ENCODE peak calls at places on chromosomes 3 and 15, in four cellular contexts. Y, O, A and G are unnamed samples.
A peak's percentile ranks its signal among the peaks of the same experiment; 100 is the strongest.

GRCh38 chr3:50912746-50913145 is 238.0 kb downstream of the DOCK3 start:
- DNase-seq in A (no peak), Y (no peak), O (no peak), G (no peak)

GRCh38 chr3:171876651-171877272 is 33.6 kb downstream of the TMEM212 start:
- DNase-seq in Y (peak; percentile 81), A (peak; percentile 96), O (no peak), G (no peak)

GRCh38 chr3:165502707-165503106 is 306.5 kb upstream of the SLITRK3 start:
- DNase-seq in Y (no peak), O (no peak), A (no peak), G (no peak)

GRCh38 chr3:126104742-126105605 is 21.1 kb upstream of the SLC41A3 start:
- DNase-seq in A (no peak), Y (no peak), O (peak; percentile 54), G (no peak)

GRCh38 chr3:13515786-13516783 is 32.8 kb upstream of the FBLN2 start:
- DNase-seq in O (peak; percentile 79), A (no peak), Y (no peak), G (no peak)

GRCh38 chr15:58474741-58475323 is 43.0 kb downstream of the LIPC start:
- DNase-seq in O (no peak), Y (no peak), A (no peak), G (no peak)

GRCh38 chr3:48130321-48130881 is 57.8 kb downstream of the CDC25A start:
- DNase-seq in Y (peak; percentile 72), A (peak; percentile 37), O (peak; percentile 91), G (peak; percentile 25)

GRCh38 chr15:27847775-27848710 is 251.1 kb downstream of the OCA2 start:
- DNase-seq in Y (no peak), O (no peak), A (no peak), G (no peak)

GRCh38 chr3:76039431-76039830 is 254.1 kb upstream of the ZNF717 start:
- DNase-seq in O (no peak), A (no peak), Y (no peak), G (no peak)

GRCh38 chr15:78361956-78362506 is 21.9 kb downstream of the CRABP1 start:
- DNase-seq in A (no peak), O (no peak), Y (no peak), G (no peak)

GRCh38 chr15:77282333-77282732 is 137.6 kb downstream of the PEAK1 start:
- DNase-seq in A (peak; percentile 91), Y (peak; percentile 71), O (no peak), G (no peak)

GRCh38 chr15:68511073-68511991 is 67.5 kb upstream of the CORO2B start:
- DNase-seq in A (peak; percentile 95), Y (no peak), O (no peak), G (no peak)

DNA sequence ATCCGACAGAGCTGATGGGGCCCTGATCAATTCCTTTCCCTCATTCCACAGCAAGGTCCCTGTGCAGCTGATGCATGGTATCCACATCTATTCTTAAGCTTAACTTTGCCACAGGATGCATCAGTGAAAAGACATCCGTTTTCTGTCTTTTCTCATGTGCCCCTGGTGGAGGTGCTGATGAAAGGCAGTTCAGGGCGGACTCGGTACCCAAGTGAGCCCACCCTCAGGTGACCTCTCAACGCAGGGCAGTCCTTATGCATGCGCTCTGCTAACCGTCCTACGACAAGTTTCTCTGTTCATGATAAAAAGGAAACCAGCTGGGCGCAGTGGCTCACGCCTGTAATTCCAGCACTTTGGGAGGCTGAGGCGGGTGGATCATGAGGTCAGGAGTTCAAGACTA is 251.4 kb downstream of the ADAMTS17 start:
- DNase-seq in A (no peak), Y (no peak), O (no peak), G (no peak)
- TF ChIP-seq CTCF in A (no peak), Y (no peak), O (no peak), G (no peak)

GRCh38 chr3:11653298-11654055 is 9.8 kb upstream of the VGLL4 start:
- DNase-seq in O (no peak), Y (no peak), A (no peak), G (no peak)
- TF ChIP-seq CTCF in O (no peak), Y (no peak), A (no peak), G (no peak)

DNA sequence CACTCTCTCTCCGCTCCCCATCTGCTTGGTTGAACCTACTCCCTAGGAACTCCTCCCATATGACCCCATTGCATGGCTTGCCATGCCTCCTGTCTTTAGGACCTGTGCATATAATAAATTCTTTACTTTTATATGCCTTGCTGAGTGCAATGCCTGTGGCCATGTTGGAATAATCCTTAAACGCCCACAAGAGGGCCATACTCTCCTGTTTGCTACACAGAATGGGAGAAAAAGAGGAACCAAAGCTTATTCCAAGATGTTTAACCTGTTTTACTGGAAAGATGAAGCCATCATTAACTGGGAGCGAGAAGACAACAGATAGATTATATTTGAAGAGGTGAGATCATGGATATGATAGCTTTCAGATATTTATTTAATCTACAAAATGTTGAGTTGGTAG is 1097.8 kb downstream of the NAALADL2 start:
- DNase-seq in O (no peak), Y (no peak), A (peak; percentile 5), G (no peak)
- TF ChIP-seq CTCF in O (no peak), Y (peak; percentile 39), A (peak; percentile 44), G (no peak)

GRCh38 chr3:29282431-29283296 is 1.8 kb downstream of the RBMS3 start:
- DNase-seq in A (no peak), Y (no peak), O (no peak), G (no peak)

GRCh38 chr3:29281265-29282228 is 676 bp downstream of the RBMS3 start:
- DNase-seq in Y (no peak), O (no peak), A (no peak), G (no peak)

GRCh38 chr3:29279830-29280229 is 1.0 kb upstream of the RBMS3 start:
- DNase-seq in O (no peak), Y (no peak), A (no peak), G (no peak)

GRCh38 chr3:29279276-29279675 is 1.6 kb upstream of the RBMS3 start:
- DNase-seq in O (no peak), A (no peak), Y (no peak), G (no peak)

GRCh38 chr3:29280675-29281264 is at the start of gene RBMS3:
- DNase-seq in Y (peak; percentile 94), O (peak; percentile 90), A (peak; percentile 91), G (peak; percentile 31)
- TF ChIP-seq CTCF in Y (peak; percentile 61), O (peak; percentile 55), A (peak; percentile 62), G (no peak)

GRCh38 chr3:33030802-33031201 is 66.1 kb downstream of the GLB1 start:
- DNase-seq in Y (no peak), O (no peak), A (no peak), G (no peak)
- TF ChIP-seq CTCF in Y (no peak), O (no peak), A (no peak), G (no peak)

GRCh38 chr15:89772933-89773583 is 3.1 kb upstream of the MESP2 start:
- DNase-seq in O (no peak), Y (no peak), A (no peak), G (no peak)
- TF ChIP-seq CTCF in O (peak; percentile 28), Y (peak; percentile 7), A (no peak), G (no peak)

DNA sequence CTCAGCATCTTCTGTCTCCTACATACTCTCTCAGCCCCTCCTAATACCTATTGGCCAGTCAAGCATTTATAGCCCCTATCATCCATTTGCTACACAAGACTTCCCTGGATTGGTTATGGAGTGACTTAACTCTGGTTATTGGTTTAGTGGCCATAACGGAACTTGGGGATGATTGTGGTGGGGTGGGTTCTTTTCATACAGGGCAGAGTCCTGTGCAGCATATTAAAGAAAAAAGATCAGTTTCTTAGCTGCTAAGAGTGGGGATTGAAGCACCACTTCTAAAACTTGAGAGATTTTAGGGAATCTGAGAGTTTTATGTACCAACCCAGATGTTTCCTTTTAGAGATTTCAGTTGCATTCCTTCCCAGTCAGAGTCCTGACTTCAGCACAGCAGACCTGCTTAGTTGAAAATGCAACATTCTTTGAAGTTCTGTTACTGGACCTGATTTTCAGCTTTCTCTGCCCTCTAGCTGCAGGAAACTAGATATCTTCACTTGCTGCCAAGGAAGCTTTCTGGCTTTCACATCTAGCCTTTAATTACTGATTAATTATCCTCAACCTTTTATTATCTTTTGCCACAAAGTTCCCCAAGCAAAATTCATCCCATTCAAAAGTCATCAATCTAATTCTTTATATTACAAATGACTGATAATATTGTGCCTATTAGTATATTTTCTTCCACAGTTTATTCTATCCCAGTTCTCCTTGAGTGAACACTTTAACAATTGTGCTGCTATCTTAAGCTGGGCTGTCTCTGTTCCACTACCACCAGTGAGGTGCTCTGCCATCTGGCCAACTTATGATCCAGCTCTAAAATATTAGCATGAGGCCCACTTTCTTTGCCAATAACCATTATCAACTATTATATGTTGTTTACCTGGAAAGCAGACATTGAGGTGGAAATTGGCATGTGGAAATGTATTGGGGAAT is 906.0 kb upstream of the ALCAM start:
- DNase-seq in A (peak; percentile 63), O (no peak), Y (peak; percentile 19), G (no peak)
- TF ChIP-seq CTCF in A (peak; percentile 58), O (peak; percentile 7), Y (peak; percentile 56), G (no peak)

DNA sequence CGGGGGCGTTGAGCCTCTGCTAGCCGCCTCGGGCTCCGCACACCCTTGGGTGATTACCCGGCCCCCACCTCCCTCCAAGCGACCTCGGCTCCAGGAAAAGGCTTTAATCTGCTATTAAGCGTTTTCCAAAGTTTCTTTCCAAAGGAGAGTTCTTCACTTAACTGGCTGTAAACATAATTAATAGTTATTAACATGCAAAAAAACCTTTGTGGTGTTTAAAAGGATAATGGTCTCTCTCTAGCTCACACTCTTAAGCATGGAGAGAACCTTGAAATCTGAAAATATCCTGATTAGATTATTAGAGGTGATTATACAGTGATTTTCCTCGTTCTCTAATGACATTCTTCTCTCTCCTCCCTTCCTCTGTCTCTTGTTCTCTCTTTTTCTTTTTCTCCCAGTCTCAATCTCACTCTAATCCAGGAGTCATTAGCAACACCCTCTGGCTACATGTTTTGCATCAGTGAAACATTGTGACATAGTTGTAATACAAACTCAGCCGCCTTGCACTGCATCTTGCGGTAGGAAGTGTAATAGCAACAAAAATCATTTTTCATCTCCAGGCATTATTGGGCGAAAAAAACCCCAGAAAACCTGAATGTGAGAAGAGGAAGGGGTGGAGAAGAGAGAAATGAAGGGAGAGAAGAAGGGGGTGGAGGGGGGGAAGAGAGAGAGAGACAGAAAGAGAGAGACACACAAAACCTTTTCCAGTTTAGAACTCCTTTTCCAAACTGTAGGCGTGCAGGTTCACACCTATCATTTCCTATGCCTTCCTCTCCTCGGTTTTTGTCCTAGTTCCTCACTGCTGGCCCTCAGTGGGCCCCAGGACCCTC is 24.4 kb downstream of the NR2F2 start:
- DNase-seq in A (peak; percentile 61), O (no peak), Y (peak; percentile 62), G (no peak)
- TF ChIP-seq CTCF in A (peak; percentile 50), O (peak; percentile 40), Y (peak; percentile 61), G (no peak)

DNA sequence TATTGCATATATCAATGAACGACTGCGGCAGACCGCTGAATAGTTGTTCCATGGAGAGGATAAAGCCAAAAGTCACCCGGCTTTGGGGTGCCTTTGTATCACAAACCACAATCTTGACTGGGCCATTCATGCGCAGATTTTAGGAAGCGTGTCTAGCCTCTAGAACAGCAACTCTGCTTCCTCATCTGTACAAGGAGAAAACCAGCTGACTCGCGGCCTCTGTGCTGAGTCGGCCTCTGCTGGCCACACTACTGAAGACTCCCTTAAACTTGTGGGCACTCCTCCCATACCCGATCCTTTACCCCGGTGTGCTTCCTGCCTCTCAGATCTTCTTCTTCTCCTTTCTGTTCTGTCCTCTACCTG is 872 bp downstream of the DLEC1 start:
- DNase-seq in A (no peak), O (peak; percentile 81), Y (no peak), G (no peak)
- TF ChIP-seq CTCF in A (peak; percentile 22), O (peak; percentile 19), Y (peak; percentile 19), G (no peak)